ENCODE peak calls at places on chromosomes 1 and 21, in eight cellular contexts. H is NCI-H2081; B is amniotic stem cell; X is fibroblast of gingiva; T is small intestine; Y is RWPE2; N is activated naive CD4-positive, alpha-beta T cell treated with anti-CD3 and anti-CD28 coated beads, Interleukin-2, amount 10 ng/mL, durations not matched to agents 7 days and 5 days; L is stimulated activated naive CD4-positive, alpha-beta T cell. I is an unnamed sample.

GRCh38 chr21:38267136-38267535 is 10.3 kb downstream of the KCNJ15 start:
- DNase-seq in H (no peak), B (no peak), X (peak; percentile 52), N (no peak), L (no peak), Y (no peak), T (no peak), I (no peak)

GRCh38 chr1:40956397-40956796 is 23.1 kb upstream of the CTPS1 start:
- DNase-seq in Y (no peak), N (no peak), L (no peak), X (no peak), B (no peak), H (no peak), T (no peak), I (no peak)

GRCh38 chr1:172144445-172145060 is 275.9 kb upstream of the C1orf105 start:
- DNase-seq in L (no peak), N (no peak), Y (no peak), B (peak; percentile 91), X (peak; percentile 99), T (peak; percentile 2), H (no peak), I (peak; percentile 99)

GRCh38 chr1:230326971-230327891 is 98.9 kb downstream of the PGBD5 start:
- DNase-seq in L (no peak), Y (no peak), B (no peak), X (peak; percentile 18), H (no peak), T (no peak), N (no peak), I (no peak)

GRCh38 chr1:115980998-115981993 is 5.0 kb downstream of the SLC22A15 start:
- DNase-seq in Y (no peak), B (no peak), X (peak; percentile 39), T (peak; percentile 45), H (peak; percentile 36), L (no peak), N (peak; percentile 30), I (peak; percentile 59)

GRCh38 chr1:184116287-184116686 is 64.8 kb downstream of the TSEN15 start:
- DNase-seq in X (no peak), L (no peak), Y (no peak), B (no peak), H (no peak), N (no peak), T (no peak), I (no peak)

GRCh38 chr1:235409045-235409820 is 42.0 kb downstream of the TBCE start:
- DNase-seq in X (no peak), Y (no peak), B (no peak), T (peak; percentile 82), H (no peak), N (no peak), L (no peak), I (no peak)

GRCh38 chr1:178487070-178487615 is 9.6 kb downstream of the CLEC20A start:
- DNase-seq in X (no peak), L (no peak), Y (no peak), T (no peak), B (no peak), H (no peak), N (no peak), I (no peak)

GRCh38 chr21:35825954-35826353 is 234.4 kb downstream of the SETD4 start:
- DNase-seq in T (no peak), X (no peak), H (no peak), B (no peak), Y (no peak), N (no peak), L (no peak), I (no peak)

GRCh38 chr21:32335601-32336575 is 37.2 kb downstream of the MRAP start:
- DNase-seq in N (no peak), Y (no peak), L (no peak), X (peak; percentile 80), H (no peak), T (no peak), B (no peak), I (no peak)

GRCh38 chr1:236338096-236338495 is 56.0 kb upstream of the EDARADD start:
- DNase-seq in Y (no peak), B (no peak), T (no peak), H (no peak), X (no peak), L (no peak), N (no peak), I (no peak)

GRCh38 chr1:222994506-222995229 is 148.4 kb downstream of the TLR5 start:
- DNase-seq in L (no peak), B (no peak), T (no peak), N (no peak), Y (no peak), X (peak; percentile 56), H (no peak), I (peak; percentile 26)

GRCh38 chr1:63835075-63835633 is 61.3 kb downstream of the ROR1 start:
- DNase-seq in T (no peak), X (no peak), N (no peak), B (no peak), L (no peak), Y (no peak), H (peak; percentile 2), I (no peak)

GRCh38 chr1:1540015-1540816 is at the start of gene TMEM240:
- DNase-seq in X (peak; percentile 77), H (peak; percentile 30), B (peak; percentile 53), Y (peak; percentile 58), N (peak; percentile 69), T (peak; percentile 20), L (peak; percentile 56), I (peak; percentile 55)

GRCh38 chr1:208171615-208172388 is 72.4 kb downstream of the PLXNA2 start:
- DNase-seq in L (no peak), B (no peak), X (no peak), Y (no peak), T (no peak), H (no peak), N (no peak), I (no peak)

GRCh38 chr21:21715286-21715969 is 717.2 kb downstream of the NCAM2 start:
- DNase-seq in L (no peak), T (no peak), Y (no peak), H (no peak), B (peak; percentile 45), N (no peak), X (peak; percentile 24), I (no peak)

GRCh38 chr21:42315296-42315891 is at the start of gene TFF3:
- DNase-seq in B (no peak), N (no peak), Y (no peak), T (peak; percentile 71), X (no peak), L (no peak), H (peak; percentile 97), I (no peak)

GRCh38 chr1:169321539-169321938 is 46.1 kb downstream of the NME7 start:
- DNase-seq in T (no peak), H (no peak), B (no peak), L (no peak), X (peak; percentile 40), N (no peak), Y (no peak), I (no peak)

GRCh38 chr1:246947255-246947654 is 15.5 kb upstream of the AHCTF1 start:
- DNase-seq in Y (no peak), L (no peak), H (no peak), T (no peak), X (peak; percentile 88), B (no peak), N (no peak), I (peak; percentile 83)

GRCh38 chr1:232622378-232622777 is 7.6 kb downstream of the SIPA1L2 start:
- DNase-seq in T (peak; percentile 97), B (no peak), Y (no peak), X (no peak), L (no peak), H (peak; percentile 35), N (no peak), I (no peak)

GRCh38 chr1:156244712-156245111 is 2.7 kb downstream of the BGLAP start:
- DNase-seq in H (no peak), L (no peak), N (no peak), T (no peak), B (no peak), X (no peak), Y (no peak), I (no peak)